ENCODE peak calls at places on chromosome 22, in six cellular contexts. Y is AG04450, X is CD14-positive monocyte, M is mesothelial cell of epicardium, Q is brain microvascular endothelial cell, L is MCF 10A. B is an unnamed sample.

GRCh38 chr22:20441631-20442484 is 4.2 kb upstream of the SCARF2 start:
- DNase-seq in Y (no peak), X (no peak), M (no peak), Q (no peak), L (no peak), B (no peak)

GRCh38 chr22:42343136-42343484 is 72.7 kb upstream of the TCF20 start:
- DNase-seq in Y (no peak), X (no peak), M (no peak), Q (no peak), L (no peak), B (no peak)

GRCh38 chr22:44188986-44189630 is 8.4 kb downstream of the PARVG start:
- DNase-seq in Y (no peak), X (peak; percentile 38), M (no peak), Q (no peak), L (no peak), B (no peak)

GRCh38 chr22:45999379-45999971 is 22.5 kb upstream of the WNT7B start:
- DNase-seq in Y (no peak), X (no peak), M (no peak), Q (no peak), L (no peak), B (no peak)

GRCh38 chr22:16838073-16838472 is 12.9 kb upstream of the XKR3 start:
- DNase-seq in Y (no peak), X (no peak), M (no peak), Q (no peak), L (peak; percentile 13), B (no peak)

GRCh38 chr22:20106849-20107237 is 9.1 kb upstream of the RANBP1 start:
- DNase-seq in Y (no peak), X (no peak), M (no peak), Q (no peak), L (no peak), B (no peak)

GRCh38 chr22:47054231-47055072 is 292.0 kb downstream of the TBC1D22A start:
- DNase-seq in Y (no peak), X (no peak), M (no peak), Q (no peak), L (no peak), B (no peak)

GRCh38 chr22:27748355-27749168 is 53.0 kb downstream of the MN1 start:
- DNase-seq in Y (no peak), X (no peak), M (no peak), Q (peak; percentile 14), L (peak; percentile 82), B (peak; percentile 28)

GRCh38 chr22:47287516-47287915 is 525.1 kb downstream of the TBC1D22A start:
- DNase-seq in Y (no peak), X (no peak), M (no peak), Q (no peak), L (no peak), B (no peak)

GRCh38 chr22:42436402-42436801 is 4.2 kb upstream of the NFAM1 start:
- DNase-seq in Y (no peak), X (no peak), M (no peak), Q (no peak), L (no peak), B (no peak)

GRCh38 chr22:19659805-19660345 is 54.4 kb upstream of the SEPTIN5 start:
- DNase-seq in Y (no peak), X (no peak), M (no peak), Q (no peak), L (no peak), B (no peak)

GRCh38 chr22:44309647-44310046 is 3.1 kb downstream of the SHISAL1 start:
- DNase-seq in Y (no peak), X (no peak), M (no peak), Q (no peak), L (peak; percentile 20), B (no peak)

GRCh38 chr22:38034278-38034882 is 22.8 kb upstream of the PICK1 start:
- DNase-seq in Y (peak; percentile 81), X (peak; percentile 41), M (no peak), Q (peak; percentile 91), L (peak; percentile 92), B (peak; percentile 88)

GRCh38 chr22:23306438-23306921 is 126.2 kb downstream of the BCR start:
- DNase-seq in Y (no peak), X (no peak), M (no peak), Q (peak; percentile 74), L (peak; percentile 27), B (no peak)

GRCh38 chr22:27918351-27919221 is 470 bp downstream of the PITPNB start:
- DNase-seq in Y (no peak), X (peak; percentile 46), M (peak; percentile 74), Q (peak; percentile 17), L (peak; percentile 46), B (peak; percentile 67)

GRCh38 chr22:43824724-43825485 is 12.8 kb upstream of the EFCAB6 start:
- DNase-seq in Y (no peak), X (peak; percentile 30), M (peak; percentile 30), Q (no peak), L (no peak), B (no peak)

GRCh38 chr22:19879996-19880785 is 25.5 kb upstream of the GNB1L start:
- DNase-seq in Y (no peak), X (peak; percentile 45), M (no peak), Q (no peak), L (no peak), B (no peak)

GRCh38 chr22:44500623-44501022 is 2.6 kb upstream of the RTL6 start:
- DNase-seq in Y (no peak), X (no peak), M (no peak), Q (no peak), L (no peak), B (no peak)

GRCh38 chr22:19147193-19147780 is 2.8 kb downstream of the GSC2 start:
- DNase-seq in Y (no peak), X (no peak), M (no peak), Q (no peak), L (no peak), B (no peak)

GRCh38 chr22:28907311-28908008 is 24.1 kb downstream of the ZNRF3 start:
- DNase-seq in Y (no peak), X (no peak), M (no peak), Q (no peak), L (no peak), B (no peak)

GRCh38 chr22:47080100-47080499 is 317.6 kb downstream of the TBC1D22A start:
- DNase-seq in Y (no peak), X (no peak), M (no peak), Q (no peak), L (no peak), B (no peak)

GRCh38 chr22:23569716-23570115 is 10.4 kb downstream of the IGLL1 start:
- DNase-seq in Y (no peak), X (no peak), M (no peak), Q (no peak), L (no peak), B (no peak)

GRCh38 chr22:22171357-22172218 is 73.0 kb upstream of the VPREB1 start:
- DNase-seq in Y (no peak), X (no peak), M (no peak), Q (no peak), L (peak; percentile 28), B (peak; percentile 47)

GRCh38 chr22:24059121-24059520 is 48.0 kb downstream of the CABIN1 start:
- DNase-seq in Y (peak; percentile 83), X (no peak), M (no peak), Q (peak; percentile 87), L (peak; percentile 33), B (no peak)

GRCh38 chr22:20008221-20008995 is 8.2 kb downstream of the ARVCF start:
- DNase-seq in Y (no peak), X (no peak), M (no peak), Q (no peak), L (no peak), B (no peak)

GRCh38 chr22:39364646-39365405 is 15.0 kb downstream of the SYNGR1 start:
- DNase-seq in Y (no peak), X (no peak), M (no peak), Q (no peak), L (no peak), B (no peak)
- TF ChIP-seq CTCF in Y (no peak), X (no peak), M (no peak), Q (no peak), L (peak; percentile 6), B (no peak)

GRCh38 chr22:36367066-36367465 is 20.7 kb downstream of the MYH9 start:
- DNase-seq in Y (no peak), X (no peak), M (no peak), Q (no peak), L (no peak), B (no peak)

GRCh38 chr22:36367479-36367878 is 20.3 kb downstream of the MYH9 start:
- DNase-seq in Y (no peak), X (no peak), M (no peak), Q (no peak), L (no peak), B (no peak)

GRCh38 chr22:36369004-36369921 is 18.5 kb downstream of the MYH9 start:
- DNase-seq in Y (no peak), X (no peak), M (no peak), Q (no peak), L (no peak), B (no peak)

GRCh38 chr22:36369922-36370781 is 17.6 kb downstream of the MYH9 start:
- DNase-seq in Y (no peak), X (peak; percentile 72), M (no peak), Q (no peak), L (peak; percentile 82), B (peak; percentile 77)

GRCh38 chr22:36368359-36368983 is 19.3 kb downstream of the MYH9 start:
- DNase-seq in Y (peak; percentile 63), X (no peak), M (peak; percentile 55), Q (no peak), L (peak; percentile 41), B (peak; percentile 62)
- TF ChIP-seq CTCF in Y (peak; percentile 3), X (peak; percentile 15), M (no peak), Q (peak; percentile 43), L (no peak), B (no peak)

GRCh38 chr22:49152146-49152929 is 675.3 kb downstream of the BRD1 start:
- DNase-seq in Y (no peak), X (peak; percentile 40), M (no peak), Q (no peak), L (no peak), B (no peak)

GRCh38 chr22:49152930-49153770 is 674.5 kb downstream of the BRD1 start:
- DNase-seq in Y (no peak), X (peak; percentile 34), M (no peak), Q (no peak), L (no peak), B (no peak)

GRCh38 chr22:49149721-49150608 is 677.7 kb downstream of the BRD1 start:
- DNase-seq in Y (no peak), X (no peak), M (no peak), Q (no peak), L (no peak), B (no peak)

GRCh38 chr22:49150801-49151221 is 676.9 kb downstream of the BRD1 start:
- DNase-seq in Y (no peak), X (no peak), M (no peak), Q (no peak), L (no peak), B (no peak)

GRCh38 chr22:49151256-49152131 is 676.2 kb downstream of the BRD1 start:
- DNase-seq in Y (no peak), X (peak; percentile 41), M (no peak), Q (no peak), L (no peak), B (no peak)
- TF ChIP-seq CTCF in Y (no peak), X (no peak), M (no peak), Q (no peak), L (no peak), B (no peak)

DNA sequence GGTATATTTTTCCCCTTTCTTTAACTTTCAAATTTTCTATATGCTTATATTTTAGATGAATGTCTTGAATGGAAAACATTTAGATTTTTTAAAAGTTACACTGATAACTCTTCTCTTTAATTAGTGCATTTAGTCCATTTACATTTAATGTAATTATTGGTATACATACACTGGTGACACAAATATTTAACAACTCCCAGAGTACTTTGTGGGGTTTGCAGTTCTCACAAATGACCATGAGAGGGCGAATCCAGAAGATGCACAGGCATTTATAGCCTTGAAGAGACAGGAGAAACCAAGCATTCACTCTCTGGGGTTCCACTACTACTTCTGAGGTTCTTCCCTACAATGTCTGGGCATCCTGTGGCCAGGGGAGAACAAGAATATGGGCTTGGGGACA is 125.1 kb downstream of the TIMP3 start:
- DNase-seq in Y (peak; percentile 6), X (no peak), M (no peak), Q (peak; percentile 39), L (peak; percentile 50), B (peak; percentile 34)
- TF ChIP-seq CTCF in Y (peak; percentile 72), X (peak; percentile 37), M (peak; percentile 36), Q (peak; percentile 76), L (peak; percentile 35), B (peak; percentile 53)